ENCODE peak calls at places on chromosomes 4 and X, in seven cellular contexts. A is IMR-90, D is spleen, J is tibial artery, C is aorta, G is ovary, L is A673. N is an unnamed sample.

GRCh38 chr4:152640058-152640921 is 39.5 kb downstream of the TMEM154 start:
- DNase-seq in G (peak; percentile 21), C (no peak), A (peak; percentile 28), D (no peak), J (no peak), L (peak; percentile 40), N (no peak)

GRCh38 chrX:49230500-49231232 is 2.5 kb downstream of the CACNA1F start:
- DNase-seq in G (no peak), C (peak; percentile 87), A (no peak), J (peak; percentile 68), D (peak; percentile 92), L (peak; percentile 25), N (peak; percentile 66)

GRCh38 chr4:182862166-182862875 is 54.9 kb downstream of the DCTD start:
- DNase-seq in D (peak; percentile 55), G (no peak), A (no peak), L (no peak), C (peak; percentile 41), J (no peak), N (no peak)

GRCh38 chr4:6322761-6323566 is 53.3 kb downstream of the WFS1 start:
- DNase-seq in G (no peak), C (no peak), J (no peak), L (no peak), A (no peak), D (no peak), N (no peak)

GRCh38 chrX:17713288-17713687 is 24.0 kb upstream of the SCML1 start:
- DNase-seq in D (no peak), G (no peak), L (no peak), A (no peak), J (no peak), C (no peak), N (no peak)

GRCh38 chr4:55157559-55158277 is 32.3 kb upstream of the KDR start:
- DNase-seq in D (no peak), G (no peak), J (no peak), C (no peak), A (no peak), L (no peak), N (no peak)

GRCh38 chr4:89420507-89420906 is 112.9 kb upstream of the GPRIN3 start:
- DNase-seq in J (no peak), C (no peak), A (peak; percentile 1), L (no peak), D (no peak), G (no peak), N (no peak)

GRCh38 chrX:115562492-115562872 is 1.5 kb downstream of the PLS3 start:
- DNase-seq in J (no peak), L (peak; percentile 40), D (no peak), G (no peak), C (no peak), A (peak; percentile 51), N (no peak)

GRCh38 chrX:45329217-45329616 is 128.5 kb upstream of the DIPK2B start:
- DNase-seq in D (no peak), L (no peak), A (no peak), C (no peak), G (no peak), J (no peak), N (no peak)

GRCh38 chr4:62948108-62948507 is 1461.1 kb downstream of the TECRL start:
- DNase-seq in C (no peak), A (no peak), L (no peak), G (no peak), D (no peak), J (no peak), N (no peak)

GRCh38 chr4:98673978-98674377 is 15.6 kb upstream of the TSPAN5 start:
- DNase-seq in A (peak; percentile 54), G (no peak), C (no peak), L (no peak), J (no peak), D (no peak), N (no peak)

GRCh38 chr4:37946503-37947179 is 13.6 kb upstream of the PTTG2 start:
- DNase-seq in A (no peak), J (no peak), D (peak; percentile 80), L (no peak), G (no peak), C (no peak), N (no peak)

GRCh38 chr4:4330794-4331193 is 40.7 kb downstream of the ZBTB49 start:
- DNase-seq in C (no peak), D (no peak), J (no peak), G (no peak), A (no peak), L (no peak), N (no peak)

GRCh38 chr4:140952709-140953108 is 180.6 kb downstream of the RNF150 start:
- DNase-seq in J (no peak), L (no peak), A (peak; percentile 71), G (no peak), D (no peak), C (no peak), N (no peak)

GRCh38 chrX:18377802-18378201 is 23.3 kb upstream of the SCML2 start:
- DNase-seq in L (peak; percentile 65), J (no peak), C (no peak), A (peak; percentile 8), D (no peak), G (no peak), N (no peak)

GRCh38 chr4:140095694-140096482 is 58.1 kb downstream of the MAML3 start:
- DNase-seq in C (no peak), G (no peak), J (no peak), A (peak; percentile 100), D (no peak), L (peak; percentile 93), N (no peak)

GRCh38 chrX:15059488-15059887 is 186.3 kb downstream of the MOSPD2 start:
- DNase-seq in C (no peak), J (no peak), L (no peak), D (no peak), G (no peak), A (no peak), N (no peak)

GRCh38 chr4:19729873-19730735 is 521.6 kb upstream of the SLIT2 start:
- DNase-seq in A (peak; percentile 43), D (no peak), L (peak; percentile 24), C (no peak), G (no peak), J (no peak), N (no peak)

GRCh38 chr4:21882050-21882839 is 66.3 kb downstream of the KCNIP4 start:
- DNase-seq in L (no peak), J (no peak), D (no peak), G (no peak), C (no peak), A (peak; percentile 48), N (no peak)

GRCh38 chr4:186342582-186342981 is 76.6 kb downstream of the F11 start:
- DNase-seq in L (no peak), A (no peak), G (no peak), C (no peak), J (no peak), D (no peak), N (no peak)

GRCh38 chr4:17557880-17558279 is 19.1 kb upstream of the LAP3 start:
- DNase-seq in J (no peak), G (no peak), A (peak; percentile 52), C (no peak), L (no peak), D (no peak), N (no peak)

GRCh38 chr4:180657881-180658280 is 1585.3 kb upstream of the TENM3 start:
- DNase-seq in L (no peak), G (no peak), C (no peak), J (no peak), D (no peak), A (no peak), N (no peak)

GRCh38 chr4:77615153-77615552 is 9.5 kb downstream of the CXCL13 start:
- DNase-seq in G (no peak), C (no peak), J (no peak), A (no peak), L (no peak), D (no peak), N (no peak)

GRCh38 chr4:88592600-88593448 is 544 bp downstream of the HERC3 start:
- DNase-seq in L (peak; percentile 61), G (peak; percentile 76), C (peak; percentile 93), A (peak; percentile 68), D (peak; percentile 97), J (peak; percentile 87), N (peak; percentile 80)

GRCh38 chr4:6222761-6223292 is 22.5 kb upstream of the JAKMIP1 start:
- DNase-seq in L (no peak), C (no peak), J (no peak), A (no peak), D (no peak), G (no peak), N (no peak)

GRCh38 chr4:164345756-164346155 is 408.2 kb upstream of the SMIM31 start:
- DNase-seq in J (no peak), C (no peak), A (peak; percentile 11), G (no peak), L (no peak), D (no peak), N (no peak)

GRCh38 chr4:153661215-153661822 is 22.8 kb upstream of the TLR2 start:
- DNase-seq in G (no peak), L (no peak), D (no peak), J (no peak), C (no peak), A (no peak), N (no peak)
- H3K9me3 ChIP-seq in G (no peaks in the 10 kb centered on the region), L (no peaks in the 10 kb centered on the region), D (peaks cover 6% of the 10 kb centered on the region), J (no peaks in the 10 kb centered on the region), C (no peaks in the 10 kb centered on the region), A (no peaks in the 10 kb centered on the region), N (no peaks in the 10 kb centered on the region)

GRCh38 chrX:145003443-145003842 is 243.9 kb upstream of the SPANXN1 start:
- DNase-seq in L (no peak), G (no peak), J (no peak), A (no peak), C (no peak), D (no peak), N (no peak)

DNA sequence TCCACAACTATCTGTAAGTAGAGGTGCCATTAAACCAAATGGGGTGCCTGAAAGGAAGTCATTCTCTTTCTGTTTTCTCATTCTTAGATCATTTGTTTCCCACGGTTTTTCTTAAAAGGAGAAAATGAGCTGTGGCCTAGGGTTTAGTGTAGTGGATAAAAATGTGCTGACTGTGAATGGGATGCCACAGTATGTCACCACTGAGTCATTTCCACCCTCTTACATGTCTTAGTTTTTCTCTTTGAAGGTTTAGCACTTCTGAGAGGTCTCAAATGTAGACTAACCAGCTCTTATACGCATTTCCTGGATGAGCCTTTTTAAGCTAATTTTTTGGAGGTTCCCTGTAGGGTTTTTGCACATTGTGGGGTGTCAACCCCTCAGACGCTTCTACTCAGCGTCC is 244.5 kb upstream of the SPANXN1 start:
- DNase-seq in G (no peak), J (no peak), A (no peak), L (no peak), D (no peak), C (no peak), N (no peak)
- H3K9me3 ChIP-seq in G (no peaks in the 10 kb centered on the region), J (no peaks in the 10 kb centered on the region), A (peaks cover 2% of the 10 kb centered on the region), L (peaks cover 10% of the 10 kb centered on the region), D (no peaks in the 10 kb centered on the region), C (no peaks in the 10 kb centered on the region), N (no peaks in the 10 kb centered on the region)

GRCh38 chr4:175246941-175247340 is 328.8 kb downstream of the ADAM29 start:
- DNase-seq in C (no peak), G (no peak), J (no peak), A (peak; percentile 21), D (no peak), L (no peak), N (no peak)
- H3K9me3 ChIP-seq in C (no peaks in the 10 kb centered on the region), G (no peaks in the 10 kb centered on the region), J (no peaks in the 10 kb centered on the region), A (no peaks in the 10 kb centered on the region), D (peaks cover 10% of the 10 kb centered on the region), L (no peaks in the 10 kb centered on the region), N (no peaks in the 10 kb centered on the region)

DNA sequence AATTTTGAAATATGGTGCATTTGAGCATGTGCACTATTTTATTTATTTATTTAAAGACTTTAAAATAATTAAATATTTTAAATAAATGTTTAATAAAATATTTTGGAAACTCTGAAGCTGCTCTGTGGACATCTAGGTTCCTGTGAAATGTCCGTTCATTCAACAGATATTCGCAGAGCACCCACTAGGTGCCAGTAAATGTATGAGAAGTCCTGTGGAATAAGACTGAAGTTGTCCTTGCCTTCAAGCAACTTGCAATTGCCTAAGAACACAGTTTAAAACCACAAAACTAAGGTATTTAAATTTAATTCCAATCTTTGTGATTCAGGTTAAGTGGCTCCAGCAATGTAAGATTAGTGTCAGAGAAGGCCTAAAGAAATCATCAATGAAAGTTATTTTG is 306.7 kb downstream of the GBA3 start:
- DNase-seq in C (no peak), L (peak; percentile 2), A (no peak), D (no peak), G (no peak), J (no peak), N (no peak)
- H3K9me3 ChIP-seq in C (no peaks in the 10 kb centered on the region), L (no peaks in the 10 kb centered on the region), A (peaks cover 3% of the 10 kb centered on the region), D (no peaks in the 10 kb centered on the region), G (no peaks in the 10 kb centered on the region), J (no peaks in the 10 kb centered on the region), N (no peaks in the 10 kb centered on the region)